ENCODE peak calls at places on chromosomes 13 and 19, in five cellular contexts. Q is neural progenitor cell, J is SK-N-SH, I is hepatocyte, X is HCT116. P is an unnamed sample.

GRCh38 chr13:41696163-41697003 is 239.0 kb downstream of the RGCC start:
- DNase-seq in I (peak; percentile 60), Q (no peak), J (no peak), X (peak; percentile 61), P (peak; percentile 85)

GRCh38 chr19:1978346-1978894 is 37.1 kb downstream of the BTBD2 start:
- DNase-seq in Q (no peak), I (no peak), X (no peak), J (no peak), P (no peak)

GRCh38 chr19:4284176-4284958 is 5.3 kb downstream of the SHD start:
- DNase-seq in X (peak; percentile 77), I (peak; percentile 53), Q (peak; percentile 87), J (peak; percentile 93), P (peak; percentile 27)

GRCh38 chr13:104750377-104750776 is 1684.2 kb upstream of the SLC10A2 start:
- DNase-seq in Q (no peak), I (peak; percentile 54), J (no peak), X (no peak), P (no peak)

GRCh38 chr19:46288896-46289588 is 7.8 kb upstream of the HIF3A start:
- DNase-seq in I (peak; percentile 73), Q (no peak), X (no peak), J (no peak), P (peak; percentile 93)

GRCh38 chr13:22915442-22916082 is 265.2 kb upstream of the SGCG start:
- DNase-seq in X (peak; percentile 22), J (peak; percentile 55), I (peak; percentile 77), Q (peak; percentile 84), P (peak; percentile 56)

GRCh38 chr19:40284501-40285352 is at the start of gene AKT2:
- DNase-seq in J (peak; percentile 94), I (peak; percentile 89), Q (peak; percentile 94), X (no peak), P (peak; percentile 71)

GRCh38 chr13:93603043-93603442 is 376.4 kb downstream of the GPC6 start:
- DNase-seq in I (no peak), Q (no peak), X (no peak), J (no peak), P (peak; percentile 95)

GRCh38 chr19:58571575-58571947 is 1.6 kb downstream of the MZF1 start:
- DNase-seq in I (peak; percentile 2), Q (no peak), X (no peak), J (no peak), P (no peak)

GRCh38 chr13:46062190-46062589 is 9.6 kb upstream of the ZC3H13 start:
- DNase-seq in J (no peak), X (no peak), I (peak; percentile 13), Q (no peak), P (peak; percentile 61)

GRCh38 chr13:98216135-98216565 is 39.1 kb upstream of the RNF113B start:
- DNase-seq in J (peak; percentile 44), Q (no peak), I (no peak), X (peak; percentile 33), P (peak; percentile 96)

GRCh38 chr19:52533901-52534300 is 6.4 kb downstream of the ZNF808 start:
- DNase-seq in I (peak; percentile 13), X (no peak), Q (no peak), J (no peak), P (no peak)

GRCh38 chr13:112928958-112929777 is 39.8 kb upstream of the MCF2L start:
- DNase-seq in Q (no peak), X (no peak), J (peak; percentile 80), I (peak; percentile 81), P (peak; percentile 35)

GRCh38 chr19:6065685-6066365 is 44.5 kb downstream of the RFX2 start:
- DNase-seq in Q (no peak), X (no peak), I (peak; percentile 72), J (no peak), P (peak; percentile 85)

GRCh38 chr13:39321578-39321977 is 281.4 kb downstream of the LHFPL6 start:
- DNase-seq in J (no peak), I (no peak), X (no peak), Q (no peak), P (peak; percentile 45)

GRCh38 chr19:40365613-40366401 is 17.3 kb downstream of the PLD3 start:
- DNase-seq in J (peak; percentile 99), I (peak; percentile 93), Q (peak; percentile 91), X (no peak), P (peak; percentile 16)

GRCh38 chr13:78649997-78650724 is 8.8 kb downstream of the OBI1 start:
- DNase-seq in X (no peak), J (no peak), Q (no peak), I (no peak), P (no peak)

GRCh38 chr19:18006895-18007604 is 920 bp upstream of the ARRDC2 start:
- DNase-seq in X (no peak), J (peak; percentile 92), Q (peak; percentile 89), I (peak; percentile 89), P (peak; percentile 86)

GRCh38 chr13:51697855-51698254 is 106.1 kb downstream of the DHRS12 start:
- DNase-seq in I (no peak), J (no peak), Q (no peak), X (no peak), P (no peak)

GRCh38 chr13:76830805-76831204 is 55.4 kb downstream of the KCTD12 start:
- DNase-seq in I (no peak), J (no peak), Q (no peak), X (no peak), P (no peak)

GRCh38 chr13:109344552-109345157 is 441.7 kb downstream of the IRS2 start:
- DNase-seq in I (no peak), X (no peak), Q (no peak), J (peak; percentile 37), P (peak; percentile 62)

GRCh38 chr13:98752111-98752941 is at the start of gene SLC15A1:
- DNase-seq in I (peak; percentile 63), X (no peak), J (peak; percentile 70), Q (peak; percentile 33), P (peak; percentile 34)

GRCh38 chr19:56144396-56144795 is 3.3 kb downstream of the ZNF444 start:
- DNase-seq in X (no peak), J (no peak), Q (no peak), I (no peak), P (no peak)

DNA sequence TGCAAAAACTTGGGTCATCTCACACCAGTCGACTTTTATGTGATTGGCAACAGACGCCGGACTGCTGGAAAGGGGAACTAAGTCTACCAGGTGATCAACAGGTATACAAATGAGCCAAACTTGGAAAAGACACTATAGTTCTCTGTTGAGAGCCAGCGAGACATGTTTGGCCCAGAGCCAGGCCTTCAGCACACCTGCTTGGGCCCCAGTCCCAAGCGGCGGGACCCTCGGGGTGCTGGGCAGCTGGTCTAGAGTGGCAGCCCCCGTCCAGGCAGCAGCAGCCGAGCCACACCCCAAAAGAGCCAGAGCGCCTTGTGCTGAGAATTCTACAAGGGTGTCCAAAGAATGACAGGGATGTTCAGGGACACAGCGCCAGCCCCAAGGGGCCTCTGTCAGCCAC is 28.0 kb downstream of the NAXD start:
- DNase-seq in Q (no peak), X (no peak), J (no peak), I (no peak), P (no peak)
- TF ChIP-seq EZH2phosphoT487 in Q (no peak), X (no peak), J (no peak), I (no peak), P (no peak)

GRCh38 chr19:15286688-15287355 is 45.5 kb downstream of the BRD4 start:
- DNase-seq in I (no peak), Q (no peak), X (no peak), J (no peak), P (no peak)
- H3K4me1 ChIP-seq in I (peaks cover 88% of the 10 kb centered on the region), Q (peaks cover 53% of the 10 kb centered on the region), X (peaks cover 24% of the 10 kb centered on the region), J (peaks cover 78% of the 10 kb centered on the region), P (peaks cover 70% of the 10 kb centered on the region)

DNA sequence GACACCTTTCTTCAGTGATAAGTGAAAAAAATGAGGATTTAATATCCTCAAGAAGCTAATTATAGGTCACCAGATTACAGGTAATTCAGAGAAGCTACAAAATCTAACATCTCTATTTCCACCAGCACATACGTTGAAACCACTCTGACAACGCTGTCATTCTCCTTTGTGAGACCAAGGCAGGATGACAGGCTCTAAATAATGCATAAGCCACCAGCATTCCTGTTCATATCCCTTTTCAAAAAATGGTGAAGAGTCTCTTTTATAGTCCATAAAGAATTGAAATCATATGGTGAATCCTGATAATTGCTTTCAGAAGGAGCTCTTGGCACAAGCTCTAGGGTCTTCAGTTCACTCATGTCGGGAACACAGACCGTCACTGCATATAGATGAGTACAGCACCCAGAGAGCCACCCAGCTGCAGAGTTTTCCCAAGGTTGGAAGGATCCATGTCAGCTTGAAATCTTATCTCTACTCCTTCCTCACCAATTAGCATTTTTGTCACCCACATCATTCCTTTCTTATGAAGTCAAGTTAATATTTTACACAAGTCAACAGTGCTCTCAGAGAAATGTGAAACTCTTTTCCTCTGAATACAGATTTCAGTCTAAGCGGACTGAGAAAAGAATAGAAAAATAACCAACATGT is 431.4 kb downstream of the TBC1D4 start:
- DNase-seq in I (peak; percentile 13), X (no peak), Q (no peak), J (no peak), P (peak; percentile 25)
- TF ChIP-seq EZH2phosphoT487 in I (no peak), X (no peak), Q (no peak), J (no peak), P (no peak)

GRCh38 chr13:36552334-36552733 is 120.0 kb downstream of the CCNA1 start:
- DNase-seq in Q (no peak), J (no peak), I (no peak), X (no peak), P (no peak)
- H3K4me1 ChIP-seq in Q (peaks cover 8% of the 10 kb centered on the region), J (peaks cover 7% of the 10 kb centered on the region), I (no peaks in the 10 kb centered on the region), X (no peaks in the 10 kb centered on the region), P (no peaks in the 10 kb centered on the region)